ENCODE peak calls at places on chromosomes 6 and 20, in four cellular contexts. One of them, this sample, is unnamed.

GRCh38 chr6:45476341-45476740 is 98.6 kb upstream of the SUPT3H start:
- DNase-seq in dorsolateral prefrontal cortex: peak; percentile 43
- DNase-seq in brain microvascular endothelial cell: no peak
- DNase-seq in upper lobe of right lung: no peak
- DNase-seq in this sample: no peak

GRCh38 chr6:17491416-17492142 is 98.2 kb downstream of the CAP2 start:
- DNase-seq in dorsolateral prefrontal cortex: no peak
- DNase-seq in brain microvascular endothelial cell: no peak
- DNase-seq in upper lobe of right lung: no peak
- DNase-seq in this sample: no peak

GRCh38 chr6:47484616-47485015 is 7.0 kb downstream of the CD2AP start:
- DNase-seq in dorsolateral prefrontal cortex: no peak
- DNase-seq in brain microvascular endothelial cell: peak; percentile 60
- DNase-seq in upper lobe of right lung: no peak
- DNase-seq in this sample: peak; percentile 90

GRCh38 chr6:24991748-24992467 is 56.1 kb upstream of the RIPOR2 start:
- DNase-seq in dorsolateral prefrontal cortex: no peak
- DNase-seq in brain microvascular endothelial cell: no peak
- DNase-seq in upper lobe of right lung: no peak
- DNase-seq in this sample: no peak

GRCh38 chr6:7970616-7971015 is 60.0 kb upstream of the TXNDC5 start:
- DNase-seq in dorsolateral prefrontal cortex: no peak
- DNase-seq in brain microvascular endothelial cell: no peak
- DNase-seq in upper lobe of right lung: no peak
- DNase-seq in this sample: no peak

GRCh38 chr20:16025084-16025483 is 548.2 kb downstream of the KIF16B start:
- DNase-seq in dorsolateral prefrontal cortex: no peak
- DNase-seq in brain microvascular endothelial cell: no peak
- DNase-seq in upper lobe of right lung: no peak
- DNase-seq in this sample: no peak

GRCh38 chr6:167037762-167038161 is 38.6 kb downstream of the CEP43 start:
- DNase-seq in dorsolateral prefrontal cortex: no peak
- DNase-seq in brain microvascular endothelial cell: no peak
- DNase-seq in upper lobe of right lung: no peak
- DNase-seq in this sample: no peak

GRCh38 chr6:166258854-166259276 is 49.3 kb downstream of the PRR18 start:
- DNase-seq in dorsolateral prefrontal cortex: no peak
- DNase-seq in brain microvascular endothelial cell: no peak
- DNase-seq in upper lobe of right lung: peak; percentile 77
- DNase-seq in this sample: no peak

GRCh38 chr20:61449057-61449456 is 197.0 kb downstream of the CDH4 start:
- DNase-seq in dorsolateral prefrontal cortex: peak; percentile 7
- DNase-seq in brain microvascular endothelial cell: no peak
- DNase-seq in upper lobe of right lung: no peak
- DNase-seq in this sample: no peak

GRCh38 chr20:38805958-38806854 is 709 bp downstream of the PPP1R16B start:
- DNase-seq in dorsolateral prefrontal cortex: no peak
- DNase-seq in brain microvascular endothelial cell: no peak
- DNase-seq in upper lobe of right lung: peak; percentile 68
- DNase-seq in this sample: no peak

GRCh38 chr20:3871549-3872265 is 17.5 kb upstream of the PANK2 start:
- DNase-seq in dorsolateral prefrontal cortex: no peak
- DNase-seq in brain microvascular endothelial cell: no peak
- DNase-seq in upper lobe of right lung: no peak
- DNase-seq in this sample: no peak

GRCh38 chr6:137472738-137473137 is 21.5 kb downstream of the OLIG3 start:
- DNase-seq in dorsolateral prefrontal cortex: no peak
- DNase-seq in brain microvascular endothelial cell: no peak
- DNase-seq in upper lobe of right lung: no peak
- DNase-seq in this sample: no peak

GRCh38 chr6:6890400-6890858 is 217.3 kb upstream of the RREB1 start:
- DNase-seq in dorsolateral prefrontal cortex: no peak
- DNase-seq in brain microvascular endothelial cell: peak; percentile 8
- DNase-seq in upper lobe of right lung: no peak
- DNase-seq in this sample: no peak

GRCh38 chr6:143969077-143969476 is 39.0 kb downstream of the PLAGL1 start:
- DNase-seq in dorsolateral prefrontal cortex: no peak
- DNase-seq in brain microvascular endothelial cell: no peak
- DNase-seq in upper lobe of right lung: no peak
- DNase-seq in this sample: no peak

GRCh38 chr20:4491643-4492042 is 230.1 kb upstream of the PRND start:
- DNase-seq in dorsolateral prefrontal cortex: no peak
- DNase-seq in brain microvascular endothelial cell: no peak
- DNase-seq in upper lobe of right lung: no peak
- DNase-seq in this sample: no peak

GRCh38 chr6:167153523-167153959 is 4.2 kb downstream of the GPR31 start:
- DNase-seq in dorsolateral prefrontal cortex: peak; percentile 34
- DNase-seq in brain microvascular endothelial cell: peak; percentile 12
- DNase-seq in upper lobe of right lung: no peak
- DNase-seq in this sample: no peak

GRCh38 chr20:62222972-62223371 is 2.9 kb upstream of the HRH3 start:
- DNase-seq in dorsolateral prefrontal cortex: no peak
- DNase-seq in brain microvascular endothelial cell: no peak
- DNase-seq in upper lobe of right lung: no peak
- DNase-seq in this sample: no peak

GRCh38 chr6:164039954-164040375 is 625.4 kb downstream of the QKI start:
- DNase-seq in dorsolateral prefrontal cortex: no peak
- DNase-seq in brain microvascular endothelial cell: no peak
- DNase-seq in upper lobe of right lung: peak; percentile 76
- DNase-seq in this sample: no peak

GRCh38 chr6:116030745-116031144 is 29.9 kb downstream of the FRK start:
- DNase-seq in dorsolateral prefrontal cortex: no peak
- DNase-seq in brain microvascular endothelial cell: no peak
- DNase-seq in upper lobe of right lung: no peak
- DNase-seq in this sample: no peak

GRCh38 chr20:1185781-1186334 is 1.1 kb upstream of the TMEM74B start:
- DNase-seq in dorsolateral prefrontal cortex: no peak
- DNase-seq in brain microvascular endothelial cell: no peak
- DNase-seq in upper lobe of right lung: peak; percentile 76
- DNase-seq in this sample: no peak

GRCh38 chr6:170294813-170295518 is 4.1 kb upstream of the DLL1 start:
- DNase-seq in dorsolateral prefrontal cortex: no peak
- DNase-seq in brain microvascular endothelial cell: no peak
- DNase-seq in upper lobe of right lung: no peak
- DNase-seq in this sample: no peak

GRCh38 chr20:64222273-64222672 is 33.3 kb upstream of the PCMTD2 start:
- DNase-seq in dorsolateral prefrontal cortex: no peak
- DNase-seq in brain microvascular endothelial cell: no peak
- DNase-seq in upper lobe of right lung: no peak
- DNase-seq in this sample: no peak

GRCh38 chr20:25437153-25437581 is 29.7 kb downstream of the GINS1 start:
- DNase-seq in dorsolateral prefrontal cortex: no peak
- DNase-seq in brain microvascular endothelial cell: no peak
- DNase-seq in upper lobe of right lung: no peak
- DNase-seq in this sample: no peak

GRCh38 chr6:39350723-39351505 is 28.4 kb upstream of the KCNK16 start:
- DNase-seq in dorsolateral prefrontal cortex: no peak
- DNase-seq in brain microvascular endothelial cell: no peak
- DNase-seq in upper lobe of right lung: peak; percentile 54
- DNase-seq in this sample: no peak

GRCh38 chr20:60810561-60810960 is 441.5 kb upstream of the CDH4 start:
- DNase-seq in dorsolateral prefrontal cortex: no peak
- DNase-seq in brain microvascular endothelial cell: no peak
- DNase-seq in upper lobe of right lung: no peak
- DNase-seq in this sample: no peak

GRCh38 chr6:99353126-99353525 is 3.7 kb upstream of the FAXC start:
- DNase-seq in dorsolateral prefrontal cortex: no peak
- DNase-seq in brain microvascular endothelial cell: peak; percentile 14
- DNase-seq in upper lobe of right lung: no peak
- DNase-seq in this sample: no peak

GRCh38 chr6:75752365-75752764 is 3.3 kb downstream of the MYO6 start:
- DNase-seq in dorsolateral prefrontal cortex: no peak
- DNase-seq in brain microvascular endothelial cell: no peak
- DNase-seq in upper lobe of right lung: no peak
- DNase-seq in this sample: no peak

GRCh38 chr6:45423901-45424627 is 46.3 kb upstream of the SUPT3H start:
- DNase-seq in dorsolateral prefrontal cortex: no peak
- DNase-seq in brain microvascular endothelial cell: no peak
- DNase-seq in upper lobe of right lung: peak; percentile 69
- DNase-seq in this sample: no peak

GRCh38 chr6:120608826-120609225 is 725.5 kb downstream of the TBC1D32 start:
- DNase-seq in dorsolateral prefrontal cortex: no peak
- DNase-seq in brain microvascular endothelial cell: peak; percentile 25
- DNase-seq in upper lobe of right lung: no peak
- DNase-seq in this sample: peak; percentile 57

GRCh38 chr6:27736686-27737085 is 175.5 kb downstream of the OR2B2 start:
- DNase-seq in dorsolateral prefrontal cortex: no peak
- DNase-seq in brain microvascular endothelial cell: no peak
- DNase-seq in upper lobe of right lung: no peak
- DNase-seq in this sample: no peak

GRCh38 chr20:20519269-20519668 is 151.4 kb downstream of the INSM1 start:
- DNase-seq in dorsolateral prefrontal cortex: no peak
- DNase-seq in brain microvascular endothelial cell: no peak
- DNase-seq in upper lobe of right lung: no peak
- DNase-seq in this sample: no peak

GRCh38 chr20:50037575-50037974 is 54.8 kb downstream of the SNAI1 start:
- DNase-seq in dorsolateral prefrontal cortex: no peak
- DNase-seq in brain microvascular endothelial cell: no peak
- DNase-seq in upper lobe of right lung: no peak
- DNase-seq in this sample: no peak

GRCh38 chr6:170159040-170159965 is 131.6 kb downstream of the DLL1 start:
- DNase-seq in dorsolateral prefrontal cortex: no peak
- DNase-seq in brain microvascular endothelial cell: no peak
- DNase-seq in upper lobe of right lung: no peak
- DNase-seq in this sample: no peak

GRCh38 chr20:13610205-13610604 is 28.5 kb downstream of the TASP1 start:
- DNase-seq in dorsolateral prefrontal cortex: no peak
- DNase-seq in brain microvascular endothelial cell: no peak
- DNase-seq in upper lobe of right lung: no peak
- DNase-seq in this sample: no peak

GRCh38 chr6:155265843-155266535 is 2.2 kb downstream of the CLDN20 start:
- DNase-seq in dorsolateral prefrontal cortex: no peak
- DNase-seq in brain microvascular endothelial cell: no peak
- DNase-seq in upper lobe of right lung: no peak
- DNase-seq in this sample: no peak

GRCh38 chr6:131858765-131859490 is 51.1 kb downstream of the ENPP1 start:
- DNase-seq in dorsolateral prefrontal cortex: no peak
- DNase-seq in brain microvascular endothelial cell: peak; percentile 27
- DNase-seq in upper lobe of right lung: no peak
- DNase-seq in this sample: peak; percentile 80

GRCh38 chr6:18126116-18126515 is 3.6 kb upstream of the NHLRC1 start:
- DNase-seq in dorsolateral prefrontal cortex: no peak
- DNase-seq in brain microvascular endothelial cell: no peak
- DNase-seq in upper lobe of right lung: no peak
- DNase-seq in this sample: no peak

GRCh38 chr20:12170406-12170805 is 252.7 kb downstream of the BTBD3 start:
- DNase-seq in dorsolateral prefrontal cortex: no peak
- DNase-seq in brain microvascular endothelial cell: no peak
- DNase-seq in upper lobe of right lung: no peak
- DNase-seq in this sample: no peak

GRCh38 chr6:46606318-46606717 is 46.3 kb downstream of the CYP39A1 start:
- DNase-seq in dorsolateral prefrontal cortex: no peak
- DNase-seq in brain microvascular endothelial cell: no peak
- DNase-seq in upper lobe of right lung: no peak
- DNase-seq in this sample: no peak

GRCh38 chr6:160735523-160735922 is 33.5 kb downstream of the PLG start:
- DNase-seq in dorsolateral prefrontal cortex: no peak
- DNase-seq in brain microvascular endothelial cell: no peak
- DNase-seq in upper lobe of right lung: no peak
- DNase-seq in this sample: no peak
- TF ChIP-seq CTCF in dorsolateral prefrontal cortex: no peak
- TF ChIP-seq CTCF in brain microvascular endothelial cell: no peak
- TF ChIP-seq CTCF in upper lobe of right lung: no peak
- TF ChIP-seq CTCF in this sample: no peak

DNA sequence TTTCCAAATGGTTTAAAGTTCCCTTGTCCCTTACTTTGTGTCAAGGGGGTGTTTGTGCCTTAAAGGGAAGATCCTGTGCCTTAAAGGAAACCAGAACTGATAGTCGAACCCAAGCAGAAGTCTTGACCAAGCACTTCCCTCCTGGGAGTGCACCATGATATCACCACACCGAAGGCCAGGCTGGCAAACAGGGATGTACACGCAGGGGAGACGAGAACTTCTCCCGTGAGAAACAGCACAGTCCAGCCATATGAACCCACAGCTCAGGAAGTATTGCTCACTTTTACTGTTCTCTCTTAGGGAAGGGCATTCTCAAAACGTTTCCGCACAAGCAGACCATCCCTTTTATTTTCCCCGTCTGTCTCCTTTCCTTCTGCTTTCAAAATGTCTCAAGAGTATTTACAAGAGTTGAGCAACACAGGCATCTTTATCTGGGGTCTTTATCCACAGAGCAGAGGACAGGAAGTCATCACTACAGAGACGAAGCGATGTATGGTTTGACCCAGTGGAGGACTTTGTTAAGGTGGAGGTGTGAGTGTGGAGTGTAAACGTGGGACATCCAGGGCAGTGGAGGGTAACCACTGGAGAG is 12.8 kb upstream of the SERPINB1 start:
- DNase-seq in dorsolateral prefrontal cortex: no peak
- DNase-seq in brain microvascular endothelial cell: peak; percentile 65
- DNase-seq in upper lobe of right lung: no peak
- DNase-seq in this sample: no peak
- H3K4me3 ChIP-seq in dorsolateral prefrontal cortex: peak overlapping the region; percentile 51
- H3K4me3 ChIP-seq in brain microvascular endothelial cell: no peak overlapping the region
- H3K4me3 ChIP-seq in upper lobe of right lung: peak overlapping the region; percentile 38
- H3K4me3 ChIP-seq in this sample: no peak overlapping the region

GRCh38 chr20:44736170-44737021 is 9.3 kb upstream of the KCNK15 start:
- DNase-seq in dorsolateral prefrontal cortex: peak; percentile 88
- DNase-seq in brain microvascular endothelial cell: peak; percentile 83
- DNase-seq in upper lobe of right lung: no peak
- DNase-seq in this sample: peak; percentile 36

GRCh38 chr20:44737116-44737515 is 8.5 kb upstream of the KCNK15 start:
- DNase-seq in dorsolateral prefrontal cortex: no peak
- DNase-seq in brain microvascular endothelial cell: no peak
- DNase-seq in upper lobe of right lung: no peak
- DNase-seq in this sample: no peak

GRCh38 chr20:44735816-44736169 is 9.9 kb upstream of the KCNK15 start:
- DNase-seq in dorsolateral prefrontal cortex: no peak
- DNase-seq in brain microvascular endothelial cell: no peak
- DNase-seq in upper lobe of right lung: no peak
- DNase-seq in this sample: no peak

GRCh38 chr20:44733341-44734069 is 12.2 kb upstream of the KCNK15 start:
- DNase-seq in dorsolateral prefrontal cortex: peak; percentile 84
- DNase-seq in brain microvascular endothelial cell: peak; percentile 55
- DNase-seq in upper lobe of right lung: peak; percentile 79
- DNase-seq in this sample: peak; percentile 49

GRCh38 chr20:44734938-44735337 is 10.7 kb upstream of the KCNK15 start:
- DNase-seq in dorsolateral prefrontal cortex: no peak
- DNase-seq in brain microvascular endothelial cell: peak; percentile 33
- DNase-seq in upper lobe of right lung: no peak
- DNase-seq in this sample: no peak
- TF ChIP-seq CTCF in dorsolateral prefrontal cortex: no peak
- TF ChIP-seq CTCF in brain microvascular endothelial cell: peak; percentile 34
- TF ChIP-seq CTCF in upper lobe of right lung: no peak
- TF ChIP-seq CTCF in this sample: peak; percentile 20

GRCh38 chr6:834190-834589 is 141.3 kb upstream of the EXOC2 start:
- DNase-seq in dorsolateral prefrontal cortex: no peak
- DNase-seq in brain microvascular endothelial cell: no peak
- DNase-seq in upper lobe of right lung: no peak
- DNase-seq in this sample: no peak
- H3K4me3 ChIP-seq in dorsolateral prefrontal cortex: no peak overlapping the region
- H3K4me3 ChIP-seq in brain microvascular endothelial cell: no peak overlapping the region
- H3K4me3 ChIP-seq in upper lobe of right lung: no peak overlapping the region
- H3K4me3 ChIP-seq in this sample: no peak overlapping the region

GRCh38 chr20:57335392-57335791 is 5.8 kb downstream of the SPO11 start:
- DNase-seq in dorsolateral prefrontal cortex: no peak
- DNase-seq in brain microvascular endothelial cell: no peak
- DNase-seq in upper lobe of right lung: no peak
- DNase-seq in this sample: no peak
- TF ChIP-seq CTCF in dorsolateral prefrontal cortex: peak; percentile 37
- TF ChIP-seq CTCF in brain microvascular endothelial cell: no peak
- TF ChIP-seq CTCF in upper lobe of right lung: no peak
- TF ChIP-seq CTCF in this sample: no peak

This sample was measured in astrocyte of the cerebellum.